ENCODE peak calls at places on chromosome 12, in five cellular contexts. A is endothelial cell of umbilical vein, M is lower leg skin, L is H54, I is ovary. Z is an unnamed sample.

GRCh38 chr12:105289114-105289904 is 41.2 kb upstream of the C12orf75 start:
- DNase-seq in L (peak), A (peak), I (no peak), M (no peak), Z (no peak)

GRCh38 chr12:116201908-116202307 is 75.6 kb downstream of the MED13L start:
- DNase-seq in A (no peak), M (no peak), L (no peak), I (no peak), Z (no peak)

GRCh38 chr12:59179231-59179630 is 258.9 kb upstream of the LRIG3 start:
- DNase-seq in L (no peak), M (no peak), I (no peak), A (no peak), Z (no peak)

GRCh38 chr12:13661005-13661887 is 320.2 kb downstream of the GRIN2B start:
- DNase-seq in I (peak), L (peak), A (peak), M (no peak), Z (peak)

GRCh38 chr12:2651061-2651965 is 143.5 kb upstream of the FKBP4 start:
- DNase-seq in L (no peak), A (no peak), I (no peak), M (peak), Z (no peak)

GRCh38 chr12:124745891-124746570 is 117.6 kb downstream of the SCARB1 start:
- DNase-seq in L (peak), M (peak), I (peak), A (peak), Z (peak)

GRCh38 chr12:33828326-33828725 is 194.0 kb upstream of the ALG10 start:
- DNase-seq in I (no peak), M (no peak), A (no peak), L (no peak), Z (no peak)

GRCh38 chr12:38269897-38270296 is 46.7 kb upstream of the ALG10B start:
- DNase-seq in L (no peak), A (no peak), M (no peak), I (no peak), Z (no peak)

GRCh38 chr12:107801150-107801549 is 26.6 kb downstream of the ASCL4 start:
- DNase-seq in L (no peak), I (no peak), M (no peak), A (no peak), Z (no peak)

GRCh38 chr12:32139064-32139421 is 32.4 kb downstream of the BICD1 start:
- DNase-seq in M (no peak), L (no peak), A (peak), I (peak), Z (peak)

GRCh38 chr12:129530517-129530916 is 373.3 kb downstream of the TMEM132D start:
- DNase-seq in A (no peak), M (no peak), I (no peak), L (no peak), Z (no peak)

GRCh38 chr12:10563002-10563401 is 50.4 kb downstream of the MAGOHB start:
- DNase-seq in M (no peak), L (no peak), A (no peak), I (no peak), Z (no peak)

GRCh38 chr12:82688035-82688501 is 1.4 kb downstream of the TMTC2 start:
- DNase-seq in M (no peak), L (no peak), A (peak), I (no peak), Z (no peak)

GRCh38 chr12:69534389-69534822 is 50.9 kb upstream of the CCT2 start:
- DNase-seq in L (peak), A (peak), I (peak), M (no peak), Z (no peak)

GRCh38 chr12:108643941-108644742 is 10.4 kb upstream of the SELPLG start:
- DNase-seq in A (peak), M (peak), L (peak), I (peak), Z (no peak)

GRCh38 chr12:52582489-52582888 is 8.8 kb upstream of the KRT74 start:
- DNase-seq in A (no peak), M (no peak), I (no peak), L (no peak), Z (no peak)

GRCh38 chr12:100439797-100440196 is 33.9 kb upstream of the NR1H4 start:
- DNase-seq in M (no peak), L (no peak), I (no peak), A (no peak), Z (no peak)

GRCh38 chr12:51642286-51642685 is 51.3 kb downstream of the SCN8A start:
- DNase-seq in M (no peak), I (no peak), L (no peak), A (no peak), Z (no peak)

GRCh38 chr12:18403182-18403581 is 141.9 kb downstream of the PIK3C2G start:
- DNase-seq in M (no peak), A (no peak), I (no peak), L (no peak), Z (no peak)

GRCh38 chr12:31317471-31318397 is 8.2 kb downstream of the SINHCAF start:
- DNase-seq in A (peak), I (no peak), L (no peak), M (no peak), Z (no peak)

GRCh38 chr12:4137441-4137840 is 136.1 kb upstream of the CCND2 start:
- DNase-seq in M (no peak), I (no peak), A (no peak), L (no peak), Z (no peak)

GRCh38 chr12:16509411-16509810 is 96.6 kb downstream of the LMO3 start:
- DNase-seq in L (no peak), I (no peak), M (no peak), A (no peak), Z (no peak)

GRCh38 chr12:96495841-96496545 is 6.6 kb downstream of the CFAP54 start:
- DNase-seq in L (no peak), M (no peak), I (no peak), A (no peak), Z (no peak)

GRCh38 chr12:33588082-33588712 is 148.6 kb upstream of the SYT10 start:
- DNase-seq in M (no peak), A (no peak), L (no peak), I (no peak), Z (no peak)

GRCh38 chr12:102806592-102806991 is 110.5 kb downstream of the PAH start:
- DNase-seq in L (no peak), I (no peak), A (no peak), M (no peak), Z (no peak)

GRCh38 chr12:50569876-50570275 is 65.1 kb downstream of the DIP2B start:
- DNase-seq in I (no peak), L (no peak), A (no peak), M (no peak), Z (no peak)

GRCh38 chr12:71432936-71433335 is 6.7 kb upstream of the LGR5 start:
- DNase-seq in L (no peak), A (no peak), I (no peak), M (no peak), Z (no peak)

GRCh38 chr12:66779466-66779865 is 100.6 kb upstream of the GRIP1 start:
- DNase-seq in L (no peak), I (no peak), M (no peak), A (no peak), Z (no peak)

GRCh38 chr12:1644523-1645438 is 15.8 kb downstream of the WNT5B start:
- DNase-seq in L (no peak), A (peak), M (no peak), I (peak), Z (no peak)

GRCh38 chr12:118188690-118189371 is 52.9 kb downstream of the PEBP1 start:
- DNase-seq in L (no peak), A (peak), M (no peak), I (peak), Z (no peak)

GRCh38 chr12:119068129-119068856 is 87.0 kb downstream of the SRRM4 start:
- DNase-seq in M (no peak), A (no peak), L (no peak), I (no peak), Z (no peak)

GRCh38 chr12:124568431-124569374 is 1.3 kb upstream of the NCOR2 start:
- DNase-seq in A (no peak), L (peak), M (peak), I (peak), Z (peak)

GRCh38 chr12:111953455-111953854 is 59.5 kb downstream of the TMEM116 start:
- DNase-seq in I (peak), L (no peak), M (no peak), A (peak), Z (no peak)

GRCh38 chr12:62995097-62995496 is 60.1 kb upstream of the PPM1H start:
- DNase-seq in I (no peak), L (no peak), A (no peak), M (no peak), Z (no peak)

GRCh38 chr12:44227601-44228000 is 391.7 kb downstream of the TMEM117 start:
- DNase-seq in M (no peak), I (no peak), L (no peak), A (no peak), Z (no peak)

GRCh38 chr12:108302034-108302433 is 37.1 kb downstream of the CMKLR1 start:
- DNase-seq in M (no peak), L (no peak), I (no peak), A (no peak), Z (no peak)

DNA sequence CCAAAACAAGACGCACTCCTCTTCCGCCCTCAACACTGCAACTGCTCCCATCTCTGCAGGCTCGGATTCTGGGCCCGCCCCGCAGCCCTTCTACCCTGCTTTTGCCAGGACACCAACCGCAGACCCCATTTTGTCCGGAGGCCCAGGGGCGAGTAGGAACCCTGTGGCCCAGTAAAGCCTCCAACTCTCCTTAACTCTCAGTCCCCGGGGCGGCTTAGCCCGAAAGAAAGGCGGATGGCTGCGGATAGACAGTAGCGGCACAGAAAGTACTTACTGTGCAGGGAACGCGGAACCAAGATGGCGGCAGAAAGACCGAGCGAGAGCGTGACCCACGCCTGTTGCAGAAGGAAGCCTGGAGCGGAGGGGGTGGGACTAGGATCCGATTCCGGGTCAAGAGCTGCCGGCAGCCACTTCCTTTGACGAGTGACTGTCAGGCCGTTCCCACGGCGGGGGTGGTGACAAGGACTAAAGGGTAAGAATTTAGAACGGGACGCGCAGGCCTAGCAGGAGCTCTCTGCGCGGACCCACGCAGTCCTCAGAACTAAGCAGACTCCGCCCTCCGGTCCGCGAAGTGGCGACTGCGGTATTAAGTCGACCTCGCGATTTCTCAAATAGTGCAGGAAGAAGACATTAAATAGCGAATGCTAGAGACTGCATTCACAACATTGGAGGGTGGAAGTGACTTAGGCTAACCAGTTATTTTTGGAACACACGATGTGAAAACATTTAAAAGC is at the start of gene NACA:
- DNase-seq in L (peak), M (peak), A (peak), I (peak), Z (peak)
- TF ChIP-seq POLR2A in L (peak), M (peak), A (peak), I (peak), Z (peak)

GRCh38 chr12:56078931-56079728 is 835 bp upstream of the ERBB3 start:
- DNase-seq in L (peak), M (peak), A (peak), I (peak), Z (peak)
- TF ChIP-seq POLR2A in L (no peak), M (no peak), A (no peak), I (no peak), Z (no peak)

GRCh38 chr12:11718105-11718504 is 68.6 kb downstream of the ETV6 start:
- DNase-seq in I (no peak), A (no peak), M (no peak), L (no peak), Z (no peak)
- TF ChIP-seq POLR2A in I (no peak), A (no peak), M (no peak), L (no peak), Z (no peak)

GRCh38 chr12:5487971-5488955 is 56.4 kb downstream of the NTF3 start:
- DNase-seq in M (no peak), A (peak), L (no peak), I (no peak), Z (no peak)
- TF ChIP-seq POLR2A in M (no peak), A (no peak), L (no peak), I (no peak), Z (no peak)

DNA sequence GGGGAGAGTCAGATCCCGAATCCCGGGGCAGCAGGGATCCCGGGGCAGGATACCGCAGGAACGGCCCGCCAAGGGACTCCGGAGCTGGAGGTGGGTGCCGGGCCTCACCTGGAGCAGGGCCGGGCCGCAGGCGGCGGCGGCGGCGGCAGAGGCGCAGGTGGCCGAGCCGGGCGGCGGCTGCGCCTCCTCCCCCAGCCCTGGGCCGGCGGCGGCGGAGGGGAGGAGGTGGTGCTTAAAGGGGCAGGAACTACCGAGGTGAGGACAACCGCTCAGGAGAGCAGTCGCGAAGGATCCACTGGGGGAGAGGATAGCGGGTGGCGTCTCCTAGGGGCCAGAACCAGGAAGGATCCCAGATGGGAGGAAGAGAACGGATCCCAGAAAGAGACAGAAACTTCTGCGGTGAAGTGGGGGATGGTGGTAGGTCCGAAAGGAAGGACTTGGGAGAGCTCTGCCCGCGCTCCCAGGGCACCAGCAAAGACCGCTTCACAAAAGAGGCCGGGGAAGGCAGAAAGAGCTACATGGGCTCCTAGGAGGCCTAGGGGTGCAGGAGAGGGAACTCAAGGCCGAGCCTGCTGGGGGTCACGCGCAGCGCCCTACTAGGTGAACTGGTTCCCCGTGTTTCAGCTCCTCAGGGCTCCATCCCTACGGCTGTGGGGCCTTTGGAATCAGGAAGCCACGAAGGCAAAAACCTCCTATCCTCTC is 4.9 kb upstream of the BAZ2A start:
- DNase-seq in M (peak), I (peak), A (peak), L (peak), Z (no peak)
- TF ChIP-seq POLR2A in M (no peak), I (no peak), A (no peak), L (peak), Z (peak)

Z was measured in GM12891.